ENCODE peak calls at places on chromosomes 5 and 9, in five cellular contexts. N is Caki2, Y is dorsolateral prefrontal cortex, R is adrenal gland, G is H7. X is an unnamed sample.

GRCh38 chr5:87151547-87151946 is 116.1 kb upstream of the RASA1 start:
- DNase-seq in N (peak), Y (no peak), R (no peak), G (no peak), X (no peak)

GRCh38 chr9:694499-695154 is 146.9 kb upstream of the DMRT1 start:
- DNase-seq in N (no peak), Y (no peak), R (no peak), G (no peak), X (no peak)

GRCh38 chr5:107367480-107367879 is 303.3 kb downstream of the EFNA5 start:
- DNase-seq in N (no peak), Y (no peak), R (no peak), G (no peak), X (no peak)

GRCh38 chr9:115883467-115884329 is 269.9 kb upstream of the PAPPA start:
- DNase-seq in N (peak), Y (peak), R (no peak), G (peak), X (peak)

GRCh38 chr5:108344103-108344822 is 37.6 kb downstream of the FBXL17 start:
- DNase-seq in N (no peak), Y (no peak), R (no peak), G (no peak), X (no peak)

GRCh38 chr5:1733369-1733768 is 66.3 kb downstream of the MRPL36 start:
- DNase-seq in N (no peak), Y (no peak), R (no peak), G (peak), X (no peak)

GRCh38 chr5:72244862-72245371 is 75.1 kb downstream of the MRPS27 start:
- DNase-seq in N (peak), Y (no peak), R (peak), G (peak), X (peak)

GRCh38 chr9:126514037-126514821 is 99.5 kb upstream of the LMX1B start:
- DNase-seq in N (peak), Y (no peak), R (no peak), G (peak), X (peak)

GRCh38 chr5:163079618-163080017 is 357.8 kb upstream of the CCNG1 start:
- DNase-seq in N (no peak), Y (no peak), R (no peak), G (no peak), X (no peak)

GRCh38 chr5:145484195-145484594 is 350.9 kb downstream of the PRELID2 start:
- DNase-seq in N (peak), Y (no peak), R (no peak), G (no peak), X (no peak)

GRCh38 chr9:138105123-138105415 is 227.5 kb downstream of the CACNA1B start:
- DNase-seq in N (no peak), Y (no peak), R (no peak), G (no peak), X (no peak)

GRCh38 chr9:1947438-1947837 is 67.7 kb upstream of the SMARCA2 start:
- DNase-seq in N (no peak), Y (no peak), R (no peak), G (no peak), X (no peak)

GRCh38 chr5:171120986-171121622 is 187.9 kb upstream of the TLX3 start:
- DNase-seq in N (no peak), Y (no peak), R (no peak), G (no peak), X (no peak)

GRCh38 chr5:33479321-33479720 is 38.6 kb downstream of the TARS1 start:
- DNase-seq in N (no peak), Y (no peak), R (no peak), G (no peak), X (no peak)

GRCh38 chr9:95854386-95855015 is 21.0 kb upstream of the ERCC6L2 start:
- DNase-seq in N (no peak), Y (no peak), R (no peak), G (no peak), X (no peak)

GRCh38 chr9:129972816-129973215 is 70.2 kb downstream of the FNBP1 start:
- DNase-seq in N (no peak), Y (no peak), R (no peak), G (no peak), X (no peak)

GRCh38 chr5:132410451-132411381 is 41.2 kb downstream of the SLC22A5 start:
- DNase-seq in N (peak), Y (peak), R (peak), G (peak), X (peak)

GRCh38 chr9:92292338-92293074 is 991 bp downstream of the IARS1 start:
- DNase-seq in N (no peak), Y (no peak), R (no peak), G (no peak), X (no peak)

GRCh38 chr5:37075399-37075950 is 173.7 kb downstream of the CPLANE1 start:
- DNase-seq in N (no peak), Y (no peak), R (no peak), G (no peak), X (no peak)

GRCh38 chr5:126577415-126577814 is 17.6 kb downstream of the ALDH7A1 start:
- DNase-seq in N (no peak), Y (no peak), R (no peak), G (no peak), X (no peak)

GRCh38 chr5:176796411-176796810 is 13.9 kb upstream of the UNC5A start:
- DNase-seq in N (no peak), Y (no peak), R (no peak), G (peak), X (no peak)

GRCh38 chr5:76473676-76474075 is 70.6 kb downstream of the IQGAP2 start:
- DNase-seq in N (no peak), Y (no peak), R (no peak), G (no peak), X (no peak)

GRCh38 chr5:96775050-96775449 is 32.7 kb downstream of the ERAP1 start:
- DNase-seq in N (no peak), Y (no peak), R (no peak), G (no peak), X (no peak)

GRCh38 chr9:96061293-96061987 is 185.9 kb downstream of the ERCC6L2 start:
- DNase-seq in N (no peak), Y (peak), R (peak), G (peak), X (no peak)

GRCh38 chr5:7317751-7318150 is 78.2 kb upstream of the ADCY2 start:
- DNase-seq in N (no peak), Y (no peak), R (no peak), G (no peak), X (no peak)

GRCh38 chr5:158384535-158385421 is 525.8 kb upstream of the CLINT1 start:
- DNase-seq in N (peak), Y (no peak), R (peak), G (no peak), X (peak)

GRCh38 chr5:38138574-38138973 is 119.8 kb upstream of the EGFLAM start:
- DNase-seq in N (no peak), Y (no peak), R (no peak), G (no peak), X (no peak)

GRCh38 chr5:169149317-169149716 is 151.6 kb downstream of the SLIT3 start:
- DNase-seq in N (no peak), Y (no peak), R (no peak), G (peak), X (no peak)

GRCh38 chr9:34519321-34520020 is 3.3 kb downstream of the ENHO start:
- DNase-seq in N (no peak), Y (no peak), R (no peak), G (peak), X (no peak)

GRCh38 chr9:108860764-108861163 is 1.3 kb upstream of the ACTL7A start:
- DNase-seq in N (no peak), Y (no peak), R (no peak), G (no peak), X (no peak)

GRCh38 chr5:112555691-112556090 is 136.6 kb upstream of the EPB41L4A start:
- DNase-seq in N (no peak), Y (no peak), R (no peak), G (no peak), X (no peak)

GRCh38 chr5:161167001-161167765 is 315.2 kb upstream of the ATP10B start:
- DNase-seq in N (no peak), Y (no peak), R (no peak), G (no peak), X (no peak)

GRCh38 chr5:56525117-56525516 is 290.2 kb upstream of the MAP3K1 start:
- DNase-seq in N (peak), Y (no peak), R (peak), G (no peak), X (no peak)

GRCh38 chr9:113187935-113188595 is 33.0 kb downstream of the FKBP15 start:
- DNase-seq in N (peak), Y (no peak), R (peak), G (no peak), X (peak)